ENCODE peak calls at places on chromosome 19, in six cellular contexts. L is H9, Y is GM23248, G is psoas muscle, F is aorta, I is AG04450. O is an unnamed sample.

GRCh38 chr19:680287-681028 is 4.3 kb downstream of the FSTL3 start:
- DNase-seq in L (peak), Y (peak), G (peak), F (peak), I (peak), O (peak)

GRCh38 chr19:345320-345879 is 804 bp upstream of the MIER2 start:
- DNase-seq in L (no peak), Y (peak), G (no peak), F (peak), I (no peak), O (no peak)

GRCh38 chr19:13231663-13232062 is 81.5 kb downstream of the IER2 start:
- DNase-seq in L (no peak), Y (no peak), G (no peak), F (no peak), I (no peak), O (no peak)

GRCh38 chr19:45099465-45100201 is 6.7 kb downstream of the PPP1R37 start:
- DNase-seq in L (no peak), Y (no peak), G (peak), F (no peak), I (no peak), O (no peak)

GRCh38 chr19:33303791-33304759 is 1.7 kb upstream of the CEBPA start:
- DNase-seq in L (peak), Y (peak), G (no peak), F (no peak), I (no peak), O (no peak)

GRCh38 chr19:34499155-34499834 is 17.7 kb downstream of the WTIP start:
- DNase-seq in L (no peak), Y (no peak), G (no peak), F (no peak), I (no peak), O (no peak)

GRCh38 chr19:41907994-41908615 is 20.1 kb downstream of the ERFL start:
- DNase-seq in L (no peak), Y (no peak), G (no peak), F (no peak), I (no peak), O (no peak)

GRCh38 chr19:6061420-6062130 is 48.7 kb downstream of the RFX2 start:
- DNase-seq in L (no peak), Y (no peak), G (peak), F (no peak), I (no peak), O (no peak)

GRCh38 chr19:5850743-5851293 is 431 bp downstream of the FUT3 start:
- DNase-seq in L (no peak), Y (peak), G (no peak), F (peak), I (no peak), O (no peak)

GRCh38 chr19:48966541-48967345 is 1.6 kb downstream of the FTL start:
- DNase-seq in L (no peak), Y (peak), G (no peak), F (no peak), I (no peak), O (no peak)

GRCh38 chr19:12786149-12786870 is 5.0 kb upstream of the JUNB start:
- DNase-seq in L (no peak), Y (no peak), G (peak), F (peak), I (no peak), O (no peak)

GRCh38 chr19:368624-369020 is 24.0 kb upstream of the MIER2 start:
- DNase-seq in L (no peak), Y (no peak), G (no peak), F (no peak), I (no peak), O (no peak)

GRCh38 chr19:29268103-29268502 is 55.2 kb upstream of the UQCRFS1 start:
- DNase-seq in L (peak), Y (no peak), G (no peak), F (no peak), I (no peak), O (no peak)

GRCh38 chr19:29269641-29270040 is 56.7 kb upstream of the UQCRFS1 start:
- DNase-seq in L (peak), Y (no peak), G (no peak), F (no peak), I (no peak), O (no peak)

GRCh38 chr19:29266603-29267002 is 53.7 kb upstream of the UQCRFS1 start:
- DNase-seq in L (no peak), Y (no peak), G (no peak), F (no peak), I (no peak), O (no peak)

GRCh38 chr19:29267701-29268100 is 54.8 kb upstream of the UQCRFS1 start:
- DNase-seq in L (no peak), Y (no peak), G (no peak), F (no peak), I (no peak), O (no peak)

DNA sequence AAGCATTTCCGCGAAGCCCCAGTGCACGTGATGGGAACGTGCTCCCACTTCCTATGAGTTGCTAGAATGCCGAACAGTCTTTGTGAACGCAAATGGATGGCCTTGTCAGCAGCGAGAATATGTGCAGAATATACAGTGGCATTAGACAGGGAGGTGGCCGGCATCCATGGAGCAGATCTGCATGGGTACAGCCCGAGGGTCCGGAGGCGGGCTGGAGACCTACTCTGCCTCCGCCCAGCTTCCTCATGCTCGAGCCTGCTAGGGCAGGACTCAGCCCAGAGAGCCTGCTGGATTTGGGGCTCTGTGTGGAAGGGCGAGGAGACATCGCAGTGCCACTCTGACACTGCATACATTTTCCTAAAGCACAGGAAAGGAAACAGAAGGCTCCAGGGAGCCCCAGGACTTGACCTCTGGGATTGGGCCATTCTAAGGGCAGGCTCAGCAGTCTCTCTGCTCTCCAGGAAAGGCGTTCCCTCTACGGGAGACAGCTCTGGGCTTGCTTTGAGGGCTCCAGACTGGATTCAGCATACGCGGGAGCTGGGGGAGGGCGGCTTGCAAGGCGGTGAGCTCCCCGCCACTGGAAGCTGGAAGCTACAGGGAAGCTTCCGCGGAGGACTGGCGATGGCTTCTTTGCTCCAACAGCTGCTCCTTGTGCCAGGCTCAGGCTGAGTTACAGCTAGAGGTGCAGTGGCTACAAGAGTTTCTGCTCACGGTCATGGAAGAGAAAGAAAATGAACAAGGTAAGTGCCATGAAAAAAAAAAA is 56.0 kb upstream of the UQCRFS1 start:
- DNase-seq in L (peak), Y (no peak), G (no peak), F (no peak), I (no peak), O (no peak)
- H3K27ac ChIP-seq in L (no peak), Y (no peak), G (no peak), F (no peak), I (no peak), O (no peak)

DNA sequence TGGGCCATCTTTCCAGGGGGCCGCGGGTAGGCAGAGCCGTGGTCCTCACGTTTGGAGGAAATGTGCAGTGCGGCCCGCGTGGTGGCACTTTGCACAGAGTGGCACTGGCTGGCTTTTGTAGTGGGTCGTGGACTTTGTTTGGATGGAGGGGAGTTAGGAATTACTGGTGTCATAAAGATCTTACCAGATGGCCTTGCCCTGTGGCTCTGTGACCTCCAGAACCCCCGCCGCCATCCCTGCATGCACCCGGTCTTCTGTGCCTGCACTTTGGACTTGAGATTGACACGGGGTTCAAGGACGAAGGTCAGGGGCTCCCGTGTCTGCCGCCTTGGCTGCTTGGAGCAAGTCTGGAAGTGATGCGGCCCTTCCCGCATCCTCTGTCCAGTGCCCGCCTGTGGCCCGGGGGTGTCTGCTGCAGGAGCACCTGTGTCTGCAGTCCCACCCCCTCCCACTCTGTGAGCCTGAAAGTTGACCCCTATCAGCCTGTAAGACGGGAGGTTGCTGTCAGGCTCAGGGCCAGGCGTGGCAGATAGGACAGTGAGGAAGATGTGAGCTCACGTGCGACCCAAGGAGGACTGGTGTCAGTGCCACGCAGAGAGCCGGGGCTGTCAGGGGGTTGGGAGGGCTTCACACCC is 2.2 kb downstream of the GNA11 start:
- DNase-seq in L (no peak), Y (no peak), G (no peak), F (no peak), I (no peak), O (no peak)
- H3K27ac ChIP-seq in L (no peak), Y (no peak), G (peak), F (no peak), I (no peak), O (no peak)

DNA sequence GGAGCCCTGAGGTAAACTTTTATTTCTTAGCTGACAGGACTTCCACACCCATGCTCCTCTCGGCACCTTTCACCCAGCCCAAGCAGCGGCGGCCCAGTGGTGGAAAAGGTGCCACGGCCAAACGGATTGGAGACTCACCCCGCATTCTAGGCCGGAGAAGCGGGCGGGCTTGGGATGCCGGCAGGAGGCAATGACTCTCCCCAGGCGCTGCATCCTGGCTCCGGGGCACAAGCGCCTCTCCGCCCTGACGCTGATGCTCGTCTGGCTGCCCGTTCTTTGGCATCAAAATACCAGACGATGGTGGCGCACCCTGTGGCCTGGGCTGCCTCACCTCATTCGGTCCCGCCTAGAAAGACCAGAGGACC is 6.7 kb upstream of the ZNF606 start:
- DNase-seq in L (no peak), Y (no peak), G (no peak), F (no peak), I (no peak), O (no peak)
- H3K27ac ChIP-seq in L (no peak), Y (peak), G (no peak), F (no peak), I (peak), O (peak)

GRCh38 chr19:55488986-55489710 is 912 bp downstream of the SSC5D start:
- DNase-seq in L (no peak), Y (no peak), G (no peak), F (peak), I (no peak), O (no peak)

GRCh38 chr19:55490478-55491436 is 2.5 kb downstream of the SSC5D start:
- DNase-seq in L (no peak), Y (peak), G (no peak), F (peak), I (no peak), O (no peak)

GRCh38 chr19:55487884-55488687 is at the start of gene SSC5D:
- DNase-seq in L (no peak), Y (peak), G (no peak), F (peak), I (no peak), O (no peak)

GRCh38 chr19:55491546-55492360 is 3.5 kb downstream of the SSC5D start:
- DNase-seq in L (no peak), Y (no peak), G (no peak), F (no peak), I (no peak), O (no peak)

GRCh38 chr19:55489711-55490477 is 1.7 kb downstream of the SSC5D start:
- DNase-seq in L (no peak), Y (peak), G (no peak), F (no peak), I (no peak), O (no peak)
- H3K27ac ChIP-seq in L (no peak), Y (no peak), G (no peak), F (no peak), I (no peak), O (no peak)

GRCh38 chr19:18373892-18374629 is 11.9 kb upstream of the GDF15 start:
- DNase-seq in L (peak), Y (peak), G (peak), F (peak), I (peak), O (peak)

GRCh38 chr19:18379803-18380747 is 5.9 kb upstream of the GDF15 start:
- DNase-seq in L (peak), Y (peak), G (peak), F (peak), I (peak), O (no peak)

GRCh38 chr19:18380843-18381242 is 5.1 kb upstream of the GDF15 start:
- DNase-seq in L (no peak), Y (no peak), G (no peak), F (no peak), I (no peak), O (no peak)

GRCh38 chr19:18373407-18373891 is 12.5 kb upstream of the GDF15 start:
- DNase-seq in L (no peak), Y (no peak), G (no peak), F (no peak), I (no peak), O (no peak)

GRCh38 chr19:18377026-18377425 is 8.9 kb upstream of the GDF15 start:
- DNase-seq in L (no peak), Y (no peak), G (no peak), F (no peak), I (no peak), O (no peak)
- H3K27ac ChIP-seq in L (no peak), Y (no peak), G (no peak), F (no peak), I (no peak), O (no peak)

GRCh38 chr19:31071157-31071855 is 277.9 kb downstream of the TSHZ3 start:
- DNase-seq in L (no peak), Y (no peak), G (no peak), F (no peak), I (no peak), O (no peak)
- H3K27ac ChIP-seq in L (no peak), Y (no peak), G (no peak), F (no peak), I (no peak), O (no peak)

GRCh38 chr19:15374796-15375440 is 4.7 kb downstream of the AKAP8 start:
- DNase-seq in L (no peak), Y (no peak), G (peak), F (peak), I (no peak), O (no peak)
- H3K27ac ChIP-seq in L (no peak), Y (no peak), G (peak), F (no peak), I (no peak), O (no peak)

GRCh38 chr19:50198431-50199253 is 4.8 kb upstream of the MYH14 start:
- DNase-seq in L (no peak), Y (no peak), G (no peak), F (no peak), I (no peak), O (no peak)

GRCh38 chr19:50197348-50197747 is 6.1 kb upstream of the MYH14 start:
- DNase-seq in L (no peak), Y (no peak), G (no peak), F (no peak), I (no peak), O (no peak)

GRCh38 chr19:50196322-50196932 is 7.0 kb upstream of the MYH14 start:
- DNase-seq in L (no peak), Y (no peak), G (no peak), F (no peak), I (no peak), O (no peak)

GRCh38 chr19:50202399-50202798 is 1.0 kb upstream of the MYH14 start:
- DNase-seq in L (no peak), Y (no peak), G (no peak), F (no peak), I (no peak), O (no peak)

DNA sequence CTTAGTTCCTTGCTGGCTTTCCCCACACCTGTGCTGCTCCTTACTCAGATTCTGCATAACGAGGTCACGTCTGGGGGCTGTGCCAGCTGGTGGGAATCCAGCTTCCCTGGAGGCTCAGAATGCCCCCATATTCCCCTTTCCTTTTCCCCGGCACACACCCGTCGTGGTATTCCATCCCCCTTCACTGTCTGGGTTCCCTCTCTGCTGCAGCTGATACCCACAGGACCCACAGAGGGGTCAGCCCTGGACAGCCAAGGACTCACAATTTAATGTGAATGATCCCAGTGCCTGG is 4.2 kb upstream of the MYH14 start:
- DNase-seq in L (no peak), Y (no peak), G (no peak), F (no peak), I (no peak), O (no peak)
- H3K27ac ChIP-seq in L (no peak), Y (no peak), G (peak), F (no peak), I (no peak), O (no peak)

DNA sequence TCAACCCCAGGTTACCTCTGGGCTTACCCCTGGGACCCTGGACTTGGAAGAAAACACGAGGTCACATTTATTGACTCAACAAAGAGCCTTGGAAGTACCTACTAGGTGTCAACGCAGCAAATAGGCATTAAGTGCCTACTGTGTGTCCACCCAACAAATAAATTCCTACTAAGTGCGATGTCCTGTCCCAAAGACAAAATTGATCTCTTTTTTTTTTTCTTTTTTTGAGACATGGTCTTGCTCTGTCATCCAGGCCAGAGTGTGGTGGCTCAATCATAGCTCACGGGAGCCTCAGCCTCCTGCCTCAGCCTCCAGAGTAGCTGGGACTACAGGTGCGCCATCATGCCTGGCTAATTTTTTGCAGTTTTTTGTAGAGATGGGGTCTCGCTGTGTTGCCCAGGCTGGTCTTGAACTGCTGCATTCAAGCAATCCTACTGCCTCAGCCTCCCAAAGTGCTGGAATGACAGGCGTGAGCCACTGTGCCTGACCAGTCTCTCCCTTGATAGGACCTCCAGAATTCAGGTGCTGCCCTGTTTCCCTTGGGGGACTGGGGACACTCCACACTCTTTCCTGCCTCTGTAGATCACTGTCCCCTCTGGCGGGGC is 595 bp upstream of the S1PR2 start:
- DNase-seq in L (no peak), Y (no peak), G (no peak), F (no peak), I (no peak), O (no peak)
- H3K27ac ChIP-seq in L (no peak), Y (peak), G (no peak), F (no peak), I (no peak), O (peak)

O was measured in keratinocyte.